ENCODE peak calls at places on chromosome 6, in five cellular contexts. One of them, this sample, is unnamed.

GRCh38 chr6:157481189-157481864 is 100.3 kb downstream of the ZDHHC14 start:
- DNase-seq in astrocyte: no peak
- DNase-seq in ascending aorta: no peak
- DNase-seq in neural progenitor cell: no peak
- DNase-seq in stomach: no peak
- DNase-seq in this sample: no peak

GRCh38 chr6:121651420-121651819 is 216.0 kb downstream of the GJA1 start:
- DNase-seq in astrocyte: peak; percentile 20
- DNase-seq in ascending aorta: no peak
- DNase-seq in neural progenitor cell: no peak
- DNase-seq in stomach: no peak
- DNase-seq in this sample: no peak

GRCh38 chr6:19753822-19754221 is 83.3 kb upstream of the ID4 start:
- DNase-seq in astrocyte: no peak
- DNase-seq in ascending aorta: no peak
- DNase-seq in neural progenitor cell: no peak
- DNase-seq in stomach: no peak
- DNase-seq in this sample: no peak

GRCh38 chr6:125587624-125588023 is 161.8 kb upstream of the HEY2 start:
- DNase-seq in astrocyte: peak; percentile 8
- DNase-seq in ascending aorta: no peak
- DNase-seq in neural progenitor cell: no peak
- DNase-seq in stomach: no peak
- DNase-seq in this sample: no peak

GRCh38 chr6:158707120-158707519 is 57.3 kb downstream of the SYTL3 start:
- DNase-seq in astrocyte: peak; percentile 56
- DNase-seq in ascending aorta: no peak
- DNase-seq in neural progenitor cell: no peak
- DNase-seq in stomach: peak; percentile 61
- DNase-seq in this sample: no peak

GRCh38 chr6:36717871-36718540 is 20.4 kb downstream of the RAB44 start:
- DNase-seq in astrocyte: no peak
- DNase-seq in ascending aorta: no peak
- DNase-seq in neural progenitor cell: no peak
- DNase-seq in stomach: no peak
- DNase-seq in this sample: no peak

GRCh38 chr6:105902401-105903031 is 183.6 kb upstream of the PRDM1 start:
- DNase-seq in astrocyte: peak; percentile 58
- DNase-seq in ascending aorta: no peak
- DNase-seq in neural progenitor cell: peak; percentile 63
- DNase-seq in stomach: no peak
- DNase-seq in this sample: peak; percentile 25

GRCh38 chr6:144063246-144063743 is 32.1 kb downstream of the SF3B5 start:
- DNase-seq in astrocyte: no peak
- DNase-seq in ascending aorta: no peak
- DNase-seq in neural progenitor cell: peak; percentile 38
- DNase-seq in stomach: no peak
- DNase-seq in this sample: no peak

GRCh38 chr6:16761469-16762264 is 407 bp upstream of the ATXN1 start:
- DNase-seq in astrocyte: peak; percentile 86
- DNase-seq in ascending aorta: peak; percentile 95
- DNase-seq in neural progenitor cell: peak; percentile 86
- DNase-seq in stomach: peak; percentile 89
- DNase-seq in this sample: no peak

GRCh38 chr6:15962449-15962764 is 166.5 kb upstream of the MYLIP start:
- DNase-seq in astrocyte: peak; percentile 87
- DNase-seq in ascending aorta: no peak
- DNase-seq in neural progenitor cell: no peak
- DNase-seq in stomach: no peak
- DNase-seq in this sample: peak; percentile 61

GRCh38 chr6:36050305-36050704 is 22.7 kb downstream of the MAPK14 start:
- DNase-seq in astrocyte: no peak
- DNase-seq in ascending aorta: no peak
- DNase-seq in neural progenitor cell: no peak
- DNase-seq in stomach: no peak
- DNase-seq in this sample: no peak

GRCh38 chr6:145732788-145733187 is 2.5 kb downstream of the EPM2A start:
- DNase-seq in astrocyte: no peak
- DNase-seq in ascending aorta: no peak
- DNase-seq in neural progenitor cell: peak; percentile 16
- DNase-seq in stomach: no peak
- DNase-seq in this sample: no peak

GRCh38 chr6:11918739-11919605 is 93.1 kb upstream of the HIVEP1 start:
- DNase-seq in astrocyte: no peak
- DNase-seq in ascending aorta: no peak
- DNase-seq in neural progenitor cell: peak; percentile 10
- DNase-seq in stomach: no peak
- DNase-seq in this sample: peak; percentile 64

GRCh38 chr6:168526841-168527281 is 85.9 kb downstream of the SMOC2 start:
- DNase-seq in astrocyte: no peak
- DNase-seq in ascending aorta: peak; percentile 83
- DNase-seq in neural progenitor cell: no peak
- DNase-seq in stomach: peak; percentile 74
- DNase-seq in this sample: no peak

GRCh38 chr6:47047479-47048411 is 5.6 kb upstream of the ADGRF1 start:
- DNase-seq in astrocyte: peak; percentile 83
- DNase-seq in ascending aorta: peak; percentile 65
- DNase-seq in neural progenitor cell: peak; percentile 78
- DNase-seq in stomach: peak; percentile 58
- DNase-seq in this sample: peak; percentile 84

GRCh38 chr6:16198061-16198705 is 40.2 kb upstream of the GMPR start:
- DNase-seq in astrocyte: no peak
- DNase-seq in ascending aorta: no peak
- DNase-seq in neural progenitor cell: no peak
- DNase-seq in stomach: no peak
- DNase-seq in this sample: no peak

GRCh38 chr6:50087231-50087954 is 37.7 kb upstream of the DEFB112 start:
- DNase-seq in astrocyte: peak; percentile 56
- DNase-seq in ascending aorta: no peak
- DNase-seq in neural progenitor cell: peak; percentile 15
- DNase-seq in stomach: no peak
- DNase-seq in this sample: peak; percentile 1

GRCh38 chr6:16432075-16433032 is 194.0 kb downstream of the GMPR start:
- DNase-seq in astrocyte: peak; percentile 62
- DNase-seq in ascending aorta: peak; percentile 70
- DNase-seq in neural progenitor cell: no peak
- DNase-seq in stomach: peak; percentile 39
- DNase-seq in this sample: no peak

GRCh38 chr6:157762636-157763035 is 60.4 kb upstream of the SNX9 start:
- DNase-seq in astrocyte: no peak
- DNase-seq in ascending aorta: no peak
- DNase-seq in neural progenitor cell: no peak
- DNase-seq in stomach: no peak
- DNase-seq in this sample: no peak

GRCh38 chr6:26328265-26328844 is 36.6 kb upstream of the BTN3A2 start:
- DNase-seq in astrocyte: no peak
- DNase-seq in ascending aorta: no peak
- DNase-seq in neural progenitor cell: no peak
- DNase-seq in stomach: no peak
- DNase-seq in this sample: no peak

GRCh38 chr6:69832558-69832957 is 33.8 kb upstream of the COL19A1 start:
- DNase-seq in astrocyte: no peak
- DNase-seq in ascending aorta: no peak
- DNase-seq in neural progenitor cell: no peak
- DNase-seq in stomach: no peak
- DNase-seq in this sample: no peak

GRCh38 chr6:84809504-84809903 is 45.1 kb upstream of the TBX18 start:
- DNase-seq in astrocyte: no peak
- DNase-seq in ascending aorta: no peak
- DNase-seq in neural progenitor cell: no peak
- DNase-seq in stomach: no peak
- DNase-seq in this sample: no peak

GRCh38 chr6:133595076-133595868 is 293.6 kb upstream of the TCF21 start:
- DNase-seq in astrocyte: no peak
- DNase-seq in ascending aorta: no peak
- DNase-seq in neural progenitor cell: no peak
- DNase-seq in stomach: no peak
- DNase-seq in this sample: no peak

GRCh38 chr6:14074723-14075503 is 42.7 kb upstream of the CD83 start:
- DNase-seq in astrocyte: peak; percentile 52
- DNase-seq in ascending aorta: no peak
- DNase-seq in neural progenitor cell: no peak
- DNase-seq in stomach: no peak
- DNase-seq in this sample: no peak

GRCh38 chr6:47033029-47033796 is 8.9 kb downstream of the ADGRF1 start:
- DNase-seq in astrocyte: no peak
- DNase-seq in ascending aorta: no peak
- DNase-seq in neural progenitor cell: no peak
- DNase-seq in stomach: no peak
- DNase-seq in this sample: no peak

GRCh38 chr6:75207211-75207984 is 1.5 kb upstream of the COL12A1 start:
- DNase-seq in astrocyte: peak; percentile 47
- DNase-seq in ascending aorta: peak; percentile 66
- DNase-seq in neural progenitor cell: peak; percentile 60
- DNase-seq in stomach: no peak
- DNase-seq in this sample: no peak

GRCh38 chr6:144302701-144303351 is 17.7 kb downstream of the UTRN start:
- DNase-seq in astrocyte: peak; percentile 22
- DNase-seq in ascending aorta: no peak
- DNase-seq in neural progenitor cell: no peak
- DNase-seq in stomach: no peak
- DNase-seq in this sample: no peak

GRCh38 chr6:13427838-13428527 is 59.4 kb downstream of the GFOD1 start:
- DNase-seq in astrocyte: no peak
- DNase-seq in ascending aorta: peak; percentile 63
- DNase-seq in neural progenitor cell: no peak
- DNase-seq in stomach: peak; percentile 31
- DNase-seq in this sample: no peak

GRCh38 chr6:108902389-108902792 is 54.2 kb downstream of the ARMC2 start:
- DNase-seq in astrocyte: peak; percentile 35
- DNase-seq in ascending aorta: no peak
- DNase-seq in neural progenitor cell: peak; percentile 46
- DNase-seq in stomach: no peak
- DNase-seq in this sample: no peak

GRCh38 chr6:34243131-34243771 is 5.6 kb downstream of the SMIM29 start:
- DNase-seq in astrocyte: no peak
- DNase-seq in ascending aorta: peak; percentile 60
- DNase-seq in neural progenitor cell: no peak
- DNase-seq in stomach: no peak
- DNase-seq in this sample: no peak

GRCh38 chr6:34242252-34243130 is 5.8 kb downstream of the HMGA1 start:
- DNase-seq in astrocyte: no peak
- DNase-seq in ascending aorta: peak; percentile 56
- DNase-seq in neural progenitor cell: no peak
- DNase-seq in stomach: no peak
- DNase-seq in this sample: no peak

GRCh38 chr6:34246249-34246562 is 2.6 kb downstream of the SMIM29 start:
- DNase-seq in astrocyte: no peak
- DNase-seq in ascending aorta: peak; percentile 63
- DNase-seq in neural progenitor cell: no peak
- DNase-seq in stomach: no peak
- DNase-seq in this sample: no peak

GRCh38 chr6:34246563-34247391 is 2.0 kb downstream of the SMIM29 start:
- DNase-seq in astrocyte: no peak
- DNase-seq in ascending aorta: peak; percentile 57
- DNase-seq in neural progenitor cell: peak; percentile 49
- DNase-seq in stomach: no peak
- DNase-seq in this sample: no peak

GRCh38 chr6:34243901-34244884 is 4.6 kb downstream of the SMIM29 start:
- DNase-seq in astrocyte: peak; percentile 85
- DNase-seq in ascending aorta: peak; percentile 92
- DNase-seq in neural progenitor cell: no peak
- DNase-seq in stomach: peak; percentile 63
- DNase-seq in this sample: peak; percentile 79
- H3K4me3 ChIP-seq in astrocyte: no peak overlapping the region
- H3K4me3 ChIP-seq in ascending aorta: peak overlapping the region; percentile 45
- H3K4me3 ChIP-seq in neural progenitor cell: no peak overlapping the region
- H3K4me3 ChIP-seq in stomach: no peak overlapping the region
- H3K4me3 ChIP-seq in this sample: no peak overlapping the region

GRCh38 chr6:78952362-78952761 is 85.0 kb downstream of the IRAK1BP1 start:
- DNase-seq in astrocyte: no peak
- DNase-seq in ascending aorta: no peak
- DNase-seq in neural progenitor cell: no peak
- DNase-seq in stomach: no peak
- DNase-seq in this sample: no peak
- H3K36me3 ChIP-seq in astrocyte: peaks cover 22% of the 10 kb centered on the region
- H3K36me3 ChIP-seq in ascending aorta: peaks cover 65% of the 10 kb centered on the region
- H3K36me3 ChIP-seq in neural progenitor cell: peaks cover 85% of the 10 kb centered on the region
- H3K36me3 ChIP-seq in stomach: peaks cover 92% of the 10 kb centered on the region
- H3K36me3 ChIP-seq in this sample: no peaks in the 10 kb centered on the region

GRCh38 chr6:159979136-159979874 is 10.4 kb downstream of the IGF2R start:
- DNase-seq in astrocyte: peak; percentile 74
- DNase-seq in ascending aorta: peak; percentile 80
- DNase-seq in neural progenitor cell: peak; percentile 48
- DNase-seq in stomach: peak; percentile 37
- DNase-seq in this sample: peak; percentile 41

GRCh38 chr6:159976844-159977241 is 8.0 kb downstream of the IGF2R start:
- DNase-seq in astrocyte: no peak
- DNase-seq in ascending aorta: no peak
- DNase-seq in neural progenitor cell: no peak
- DNase-seq in stomach: no peak
- DNase-seq in this sample: no peak

GRCh38 chr6:159977242-159978214 is 8.6 kb downstream of the IGF2R start:
- DNase-seq in astrocyte: peak; percentile 73
- DNase-seq in ascending aorta: no peak
- DNase-seq in neural progenitor cell: peak; percentile 19
- DNase-seq in stomach: no peak
- DNase-seq in this sample: no peak

GRCh38 chr6:159980474-159980873 is 11.6 kb downstream of the IGF2R start:
- DNase-seq in astrocyte: no peak
- DNase-seq in ascending aorta: no peak
- DNase-seq in neural progenitor cell: no peak
- DNase-seq in stomach: no peak
- DNase-seq in this sample: no peak

DNA sequence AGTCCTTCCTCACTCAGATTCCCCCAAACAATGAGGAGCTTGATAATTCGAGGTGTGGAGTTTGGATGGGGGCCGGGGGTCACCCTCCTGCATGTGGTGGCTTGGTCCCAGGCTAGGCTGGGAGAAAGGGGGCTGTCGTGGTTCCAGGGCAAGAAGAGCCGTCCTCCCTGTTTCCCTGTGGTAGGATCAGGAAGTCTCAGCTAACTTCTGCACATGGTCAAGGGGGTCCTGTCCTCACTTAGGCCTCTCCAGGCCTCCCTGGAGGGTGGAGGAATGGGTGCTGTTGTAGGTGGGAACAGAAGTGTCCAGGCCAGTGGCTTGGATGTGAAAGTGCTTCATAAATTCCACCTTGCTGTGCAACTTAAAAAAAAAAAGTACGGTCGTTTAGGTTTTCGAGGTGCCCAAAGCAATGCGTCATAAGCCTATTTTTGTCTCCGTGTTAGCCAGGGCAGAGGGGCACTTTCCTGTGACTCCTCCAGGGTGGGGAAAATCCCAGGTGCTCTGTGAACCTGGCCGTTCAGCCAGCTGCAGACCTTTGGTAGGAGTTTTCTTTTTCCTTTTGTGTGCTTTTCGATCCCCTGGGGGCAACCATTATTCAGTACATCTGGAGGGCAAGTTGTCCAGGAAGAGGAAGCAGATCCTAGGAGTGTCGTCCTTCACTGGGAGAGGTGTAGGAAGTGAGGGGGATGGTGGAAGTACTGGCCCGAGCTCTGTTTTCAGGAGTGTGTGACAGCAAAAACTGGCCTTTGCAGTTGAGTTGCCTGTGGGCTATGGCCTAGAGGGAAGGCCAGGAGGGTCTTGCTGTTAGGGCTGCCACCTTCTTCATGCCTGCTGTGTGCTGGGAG is 9.6 kb downstream of the IGF2R start:
- DNase-seq in astrocyte: no peak
- DNase-seq in ascending aorta: no peak
- DNase-seq in neural progenitor cell: peak; percentile 16
- DNase-seq in stomach: no peak
- DNase-seq in this sample: no peak
- H3K4me3 ChIP-seq in astrocyte: no peak overlapping the region
- H3K4me3 ChIP-seq in ascending aorta: peak overlapping the region; percentile 7
- H3K4me3 ChIP-seq in neural progenitor cell: no peak overlapping the region
- H3K4me3 ChIP-seq in stomach: no peak overlapping the region
- H3K4me3 ChIP-seq in this sample: no peak overlapping the region

GRCh38 chr6:150835620-150836019 is 29.9 kb upstream of the MTHFD1L start:
- DNase-seq in astrocyte: no peak
- DNase-seq in ascending aorta: no peak
- DNase-seq in neural progenitor cell: no peak
- DNase-seq in stomach: no peak
- DNase-seq in this sample: no peak
- H3K36me3 ChIP-seq in astrocyte: no peaks in the 10 kb centered on the region
- H3K36me3 ChIP-seq in ascending aorta: peaks cover 3% of the 10 kb centered on the region
- H3K36me3 ChIP-seq in neural progenitor cell: no peaks in the 10 kb centered on the region
- H3K36me3 ChIP-seq in stomach: peaks cover 25% of the 10 kb centered on the region
- H3K36me3 ChIP-seq in this sample: no peaks in the 10 kb centered on the region

This sample was measured in kidney epithelial cell.